ENCODE peak calls at places on chromosome 17, in seven cellular contexts. G, T, F, A, P, D and B are unnamed samples.

GRCh38 chr17:57035971-57036481 is 49.0 kb upstream of the AKAP1 start:
- DNase-seq in T (no peak), D (peak), A (no peak), G (no peak), P (no peak), F (no peak), B (peak)

GRCh38 chr17:81480140-81480917 is 32.3 kb downstream of the ACTG1 start:
- DNase-seq in A (peak), P (no peak), D (no peak), G (peak), F (no peak), T (peak), B (no peak)

GRCh38 chr17:77690271-77691161 is 268.0 kb upstream of the TNRC6C start:
- DNase-seq in A (no peak), P (no peak), G (peak), F (no peak), T (peak), D (no peak), B (no peak)

GRCh38 chr17:17915183-17915582 is 57.0 kb downstream of the TOM1L2 start:
- DNase-seq in D (no peak), A (no peak), F (no peak), T (no peak), G (no peak), P (no peak), B (no peak)

GRCh38 chr17:63278731-63279442 is 167.2 kb downstream of the CYB561 start:
- DNase-seq in P (no peak), T (no peak), G (no peak), D (no peak), F (no peak), A (no peak), B (no peak)

GRCh38 chr17:80605326-80606066 is 60.9 kb downstream of the RPTOR start:
- DNase-seq in A (no peak), T (no peak), P (no peak), F (peak), G (peak), D (no peak), B (no peak)

GRCh38 chr17:31907342-31907975 is 6.0 kb upstream of the UTP6 start:
- DNase-seq in A (no peak), T (peak), F (no peak), G (peak), P (no peak), D (no peak), B (peak)

GRCh38 chr17:75039238-75039637 is 7.5 kb downstream of the ATP5PD start:
- DNase-seq in D (no peak), T (no peak), F (no peak), A (no peak), P (no peak), G (no peak), B (no peak)

GRCh38 chr17:69921046-69921445 is 154.0 kb upstream of the KCNJ16 start:
- DNase-seq in F (no peak), D (no peak), A (no peak), P (no peak), G (no peak), T (no peak), B (no peak)

GRCh38 chr17:50064253-50064991 is 8.5 kb downstream of the ITGA3 start:
- DNase-seq in D (no peak), G (peak), T (peak), A (no peak), F (no peak), P (no peak), B (no peak)

GRCh38 chr17:72162569-72162968 is 41.7 kb downstream of the SOX9 start:
- DNase-seq in P (no peak), A (no peak), T (no peak), F (no peak), G (no peak), D (no peak), B (no peak)

GRCh38 chr17:40209404-40210093 is 9.6 kb upstream of the WIPF2 start:
- DNase-seq in D (no peak), P (no peak), T (peak), G (peak), A (no peak), F (no peak), B (no peak)

GRCh38 chr17:39152134-39152884 is 872 bp upstream of the PLXDC1 start:
- DNase-seq in D (no peak), A (no peak), P (no peak), T (no peak), G (no peak), F (peak), B (no peak)

GRCh38 chr17:34357398-34357797 is 1.1 kb downstream of the CCL13 start:
- DNase-seq in T (no peak), G (no peak), D (no peak), F (no peak), A (no peak), P (no peak), B (no peak)